ENCODE peak calls at places on chromosomes 11 and 22, in nine cellular contexts. Q is posterior cingulate gyrus; N is neuronal stem cell; M is epithelial cell of prostate; L is hippocampal formation; R is kidney glomerular epithelial cell; S is stimulated activated CD4-positive, alpha-beta T cell treated with anti-CD3 and anti-CD28 coated beads, Interleukin-4, amount 100 ng/mL, for 1 hour; J is CD8-positive, alpha-beta T cell; O is cardiac fibroblast. X is an unnamed sample.
A peak's percentile ranks its signal among the peaks of the same experiment; 100 is the strongest.

GRCh38 chr22:22974795-22975580 is 87.4 kb downstream of the IGLL5 start:
- DNase-seq in Q (no peak), J (no peak), O (no peak), N (no peak), R (no peak), L (no peak), S (no peak), M (no peak), X (no peak)

GRCh38 chr11:46338988-46339666 is 8.1 kb upstream of the DGKZ start:
- DNase-seq in O (no peak), L (no peak), M (no peak), Q (no peak), R (no peak), N (no peak), S (no peak), J (no peak), X (no peak)

GRCh38 chr11:74138572-74138971 is 32.2 kb downstream of the C2CD3 start:
- DNase-seq in M (peak; percentile 86), O (peak; percentile 89), L (peak; percentile 61), R (peak; percentile 97), J (no peak), N (peak; percentile 6), S (no peak), Q (no peak), X (no peak)

GRCh38 chr11:133163463-133164419 is 368.6 kb downstream of the OPCML start:
- DNase-seq in O (peak; percentile 53), S (no peak), R (peak; percentile 23), Q (no peak), L (peak; percentile 62), N (peak; percentile 46), J (no peak), M (no peak), X (no peak)

GRCh38 chr11:71200172-71200716 is 52.1 kb downstream of the SHANK2 start:
- DNase-seq in M (no peak), O (no peak), L (no peak), J (no peak), N (no peak), Q (no peak), S (no peak), R (no peak), X (no peak)

GRCh38 chr11:7115775-7116174 is 27.0 kb downstream of the RBMXL2 start:
- DNase-seq in M (no peak), L (no peak), R (no peak), J (no peak), N (no peak), Q (no peak), O (no peak), S (no peak), X (no peak)

GRCh38 chr11:88357323-88358039 is 19.9 kb upstream of the CTSC start:
- DNase-seq in O (peak; percentile 69), S (no peak), M (no peak), N (no peak), J (no peak), Q (no peak), L (no peak), R (peak; percentile 53), X (no peak)

GRCh38 chr22:17342361-17342760 is 26.9 kb upstream of the CECR2 start:
- DNase-seq in O (no peak), Q (no peak), L (no peak), R (no peak), J (no peak), S (no peak), M (no peak), N (no peak), X (no peak)

GRCh38 chr11:2664886-2665746 is 34.7 kb downstream of the KCNQ1OT1 start:
- DNase-seq in J (no peak), R (no peak), M (no peak), S (no peak), L (no peak), N (no peak), Q (no peak), O (no peak), X (peak; percentile 6)

GRCh38 chr11:48013269-48013901 is 33.0 kb downstream of the PTPRJ start:
- DNase-seq in O (no peak), Q (no peak), R (peak; percentile 61), S (peak; percentile 46), N (no peak), M (no peak), L (no peak), J (no peak), X (peak; percentile 86)

GRCh38 chr11:21474529-21474928 is 718.4 kb upstream of the ANO5 start:
- DNase-seq in J (no peak), Q (no peak), L (no peak), O (no peak), M (no peak), S (no peak), N (no peak), R (no peak), X (no peak)

GRCh38 chr11:104661481-104661880 is 236.8 kb downstream of the CASP12 start:
- DNase-seq in S (no peak), R (no peak), O (no peak), N (no peak), J (no peak), L (no peak), Q (no peak), M (no peak), X (no peak)

GRCh38 chr22:24067587-24068376 is 56.7 kb downstream of the CABIN1 start:
- DNase-seq in L (no peak), M (no peak), O (no peak), N (no peak), Q (no peak), J (no peak), R (no peak), S (no peak), X (no peak)

GRCh38 chr22:23077627-23078461 is 7.5 kb downstream of the GNAZ start:
- DNase-seq in O (no peak), N (no peak), Q (no peak), M (no peak), J (no peak), L (no peak), R (no peak), S (no peak), X (no peak)

GRCh38 chr11:116507849-116508695 is 264.7 kb downstream of the BUD13 start:
- DNase-seq in Q (no peak), M (no peak), R (no peak), L (no peak), N (no peak), S (no peak), O (no peak), J (no peak), X (no peak)

GRCh38 chr22:32985899-32986772 is 72.0 kb downstream of the SYN3 start:
- DNase-seq in O (peak; percentile 87), Q (peak; percentile 49), N (peak; percentile 83), L (peak; percentile 45), R (peak; percentile 73), M (no peak), S (peak; percentile 23), J (peak; percentile 11), X (peak; percentile 57)

GRCh38 chr11:20055312-20055711 is 105.0 kb downstream of the DBX1 start:
- DNase-seq in L (no peak), S (no peak), O (no peak), J (no peak), M (no peak), N (no peak), R (no peak), Q (no peak), X (no peak)

GRCh38 chr22:39343259-39344045 is 6.3 kb upstream of the SYNGR1 start:
- DNase-seq in N (no peak), L (peak; percentile 63), J (peak; percentile 38), O (peak; percentile 73), M (no peak), R (peak; percentile 22), Q (peak; percentile 72), S (peak; percentile 56), X (peak; percentile 67)

GRCh38 chr11:10778217-10778970 is 27.3 kb downstream of the CTR9 start:
- DNase-seq in R (no peak), N (no peak), O (peak; percentile 77), L (no peak), M (no peak), S (no peak), Q (peak; percentile 21), J (no peak), X (no peak)

GRCh38 chr11:68117896-68118470 is 3.2 kb downstream of the CHKA start:
- DNase-seq in Q (no peak), R (no peak), S (no peak), L (no peak), J (no peak), O (no peak), N (no peak), M (no peak), X (no peak)

GRCh38 chr11:20156280-20156875 is 3.9 kb downstream of the DBX1 start:
- DNase-seq in Q (no peak), O (no peak), S (peak; percentile 55), L (no peak), R (no peak), J (peak; percentile 43), M (no peak), N (no peak), X (peak; percentile 76)

X was measured in activated CD4-positive, alpha-beta memory T cell treated with anti-CD3 and anti-CD28 coated beads for 36 hours.